ENCODE peak calls at places on chromosomes 7 and 10, in four cellular contexts. R, V, T and I are unnamed samples.

GRCh38 chr10:117441812-117442443 is 66.7 kb upstream of the PDZD8 start:
- DNase-seq in T (no peak), R (peak; percentile 44), V (peak; percentile 18), I (no peak)

GRCh38 chr7:138890782-138891445 is 90.3 kb downstream of the KIAA1549 start:
- DNase-seq in V (no peak), R (no peak), T (peak; percentile 23), I (no peak)

GRCh38 chr7:151689196-151689971 is 169.7 kb upstream of the RHEB start:
- DNase-seq in R (no peak), V (no peak), T (no peak), I (peak; percentile 89)

GRCh38 chr10:9243861-9244515 is 1189.5 kb downstream of the GATA3 start:
- DNase-seq in V (no peak), R (no peak), T (no peak), I (peak; percentile 86)

GRCh38 chr10:23525406-23525805 is 86.5 kb downstream of the OTUD1 start:
- DNase-seq in R (peak; percentile 33), V (peak; percentile 8), T (no peak), I (peak; percentile 30)

GRCh38 chr10:133309111-133309719 is 501 bp downstream of the ZNF511 start:
- DNase-seq in T (peak; percentile 93), R (peak; percentile 48), V (peak; percentile 98), I (no peak)

GRCh38 chr7:7732566-7733290 is 14.3 kb upstream of the RPA3 start:
- DNase-seq in T (no peak), R (peak; percentile 21), V (no peak), I (no peak)

GRCh38 chr10:104521901-104522827 is 118.9 kb upstream of the SORCS3 start:
- DNase-seq in R (no peak), T (no peak), V (no peak), I (no peak)

GRCh38 chr7:84665339-84665738 is 470.8 kb upstream of the SEMA3A start:
- DNase-seq in R (no peak), V (no peak), T (no peak), I (no peak)

GRCh38 chr10:19247843-19248242 is 199.2 kb downstream of the MALRD1 start:
- DNase-seq in R (no peak), V (no peak), T (no peak), I (no peak)

GRCh38 chr10:16992611-16993119 is 136.9 kb downstream of the CUBN start:
- DNase-seq in V (no peak), T (no peak), R (no peak), I (no peak)

GRCh38 chr7:77413128-77413527 is 3.0 kb downstream of the GSAP start:
- DNase-seq in R (no peak), T (no peak), V (no peak), I (no peak)

GRCh38 chr10:130108934-130109604 is 1.6 kb downstream of the C10orf143 start:
- DNase-seq in V (no peak), T (no peak), R (no peak), I (no peak)

GRCh38 chr7:142440219-142441073 is 182.6 kb upstream of the PRSS58 start:
- DNase-seq in V (no peak), R (peak; percentile 46), T (no peak), I (no peak)